ENCODE peak calls at places on chromosomes 11 and 22, in nine cellular contexts. One of them, this sample, is unnamed.
A peak's percentile ranks its signal among the peaks of the same experiment; 100 is the strongest.

GRCh38 chr11:44766112-44766971 is 39.6 kb downstream of the TSPAN18 start:
- DNase-seq in HL-60: no peak
- DNase-seq in mucosa of descending colon: no peak
- DNase-seq in fibroblast of the aortic adventitia: peak; percentile 93
- DNase-seq in heart right ventricle: peak; percentile 80
- DNase-seq in sigmoid colon: no peak
- DNase-seq in PC-9: no peak
- DNase-seq in ascending aorta: peak; percentile 25
- DNase-seq in cardiac muscle cell: peak; percentile 43
- DNase-seq in this sample: no peak

GRCh38 chr22:44292521-44292920 is 20.2 kb downstream of the SHISAL1 start:
- DNase-seq in HL-60: no peak
- DNase-seq in mucosa of descending colon: no peak
- DNase-seq in fibroblast of the aortic adventitia: no peak
- DNase-seq in heart right ventricle: no peak
- DNase-seq in sigmoid colon: no peak
- DNase-seq in PC-9: no peak
- DNase-seq in ascending aorta: no peak
- DNase-seq in cardiac muscle cell: no peak
- DNase-seq in this sample: no peak

GRCh38 chr11:8102965-8103364 is 22.0 kb downstream of the TUB start:
- DNase-seq in HL-60: no peak
- DNase-seq in mucosa of descending colon: no peak
- DNase-seq in fibroblast of the aortic adventitia: no peak
- DNase-seq in heart right ventricle: no peak
- DNase-seq in sigmoid colon: no peak
- DNase-seq in PC-9: no peak
- DNase-seq in ascending aorta: no peak
- DNase-seq in cardiac muscle cell: no peak
- DNase-seq in this sample: no peak

GRCh38 chr11:73972620-73973449 is 9.8 kb downstream of the UCP2 start:
- DNase-seq in HL-60: peak; percentile 29
- DNase-seq in mucosa of descending colon: no peak
- DNase-seq in fibroblast of the aortic adventitia: no peak
- DNase-seq in heart right ventricle: no peak
- DNase-seq in sigmoid colon: peak; percentile 44
- DNase-seq in PC-9: no peak
- DNase-seq in ascending aorta: no peak
- DNase-seq in cardiac muscle cell: no peak
- DNase-seq in this sample: no peak

GRCh38 chr22:47225931-47226633 is 463.6 kb downstream of the TBC1D22A start:
- DNase-seq in HL-60: no peak
- DNase-seq in mucosa of descending colon: no peak
- DNase-seq in fibroblast of the aortic adventitia: no peak
- DNase-seq in heart right ventricle: no peak
- DNase-seq in sigmoid colon: peak; percentile 45
- DNase-seq in PC-9: no peak
- DNase-seq in ascending aorta: no peak
- DNase-seq in cardiac muscle cell: no peak
- DNase-seq in this sample: no peak

GRCh38 chr11:50174189-50174588 is 141.5 kb downstream of the OR4C45 start:
- DNase-seq in HL-60: no peak
- DNase-seq in mucosa of descending colon: no peak
- DNase-seq in fibroblast of the aortic adventitia: peak; percentile 58
- DNase-seq in heart right ventricle: no peak
- DNase-seq in sigmoid colon: no peak
- DNase-seq in PC-9: no peak
- DNase-seq in ascending aorta: no peak
- DNase-seq in cardiac muscle cell: no peak
- DNase-seq in this sample: no peak

GRCh38 chr22:24333301-24333700 is 62.7 kb downstream of the SPECC1L start:
- DNase-seq in HL-60: no peak
- DNase-seq in mucosa of descending colon: no peak
- DNase-seq in fibroblast of the aortic adventitia: peak; percentile 78
- DNase-seq in heart right ventricle: no peak
- DNase-seq in sigmoid colon: no peak
- DNase-seq in PC-9: peak; percentile 42
- DNase-seq in ascending aorta: no peak
- DNase-seq in cardiac muscle cell: no peak
- DNase-seq in this sample: no peak

GRCh38 chr11:125918140-125918840 is 14.0 kb downstream of the DDX25 start:
- DNase-seq in HL-60: no peak
- DNase-seq in mucosa of descending colon: no peak
- DNase-seq in fibroblast of the aortic adventitia: no peak
- DNase-seq in heart right ventricle: no peak
- DNase-seq in sigmoid colon: no peak
- DNase-seq in PC-9: no peak
- DNase-seq in ascending aorta: no peak
- DNase-seq in cardiac muscle cell: no peak
- DNase-seq in this sample: no peak

GRCh38 chr22:23285236-23285635 is 104.9 kb downstream of the BCR start:
- DNase-seq in HL-60: no peak
- DNase-seq in mucosa of descending colon: no peak
- DNase-seq in fibroblast of the aortic adventitia: no peak
- DNase-seq in heart right ventricle: no peak
- DNase-seq in sigmoid colon: no peak
- DNase-seq in PC-9: no peak
- DNase-seq in ascending aorta: no peak
- DNase-seq in cardiac muscle cell: no peak
- DNase-seq in this sample: no peak

GRCh38 chr11:116808262-116809175 is 14.6 kb downstream of the APOA4 start:
- DNase-seq in HL-60: no peak
- DNase-seq in mucosa of descending colon: no peak
- DNase-seq in fibroblast of the aortic adventitia: peak; percentile 73
- DNase-seq in heart right ventricle: no peak
- DNase-seq in sigmoid colon: peak; percentile 30
- DNase-seq in PC-9: no peak
- DNase-seq in ascending aorta: no peak
- DNase-seq in cardiac muscle cell: no peak
- DNase-seq in this sample: peak; percentile 85

GRCh38 chr22:46848227-46848626 is 85.8 kb downstream of the TBC1D22A start:
- DNase-seq in HL-60: no peak
- DNase-seq in mucosa of descending colon: no peak
- DNase-seq in fibroblast of the aortic adventitia: no peak
- DNase-seq in heart right ventricle: no peak
- DNase-seq in sigmoid colon: no peak
- DNase-seq in PC-9: peak; percentile 66
- DNase-seq in ascending aorta: no peak
- DNase-seq in cardiac muscle cell: no peak
- DNase-seq in this sample: no peak

GRCh38 chr11:120527111-120527748 is 15.7 kb downstream of the GRIK4 start:
- DNase-seq in HL-60: no peak
- DNase-seq in mucosa of descending colon: no peak
- DNase-seq in fibroblast of the aortic adventitia: peak; percentile 42
- DNase-seq in heart right ventricle: no peak
- DNase-seq in sigmoid colon: no peak
- DNase-seq in PC-9: no peak
- DNase-seq in ascending aorta: no peak
- DNase-seq in cardiac muscle cell: no peak
- DNase-seq in this sample: no peak

GRCh38 chr11:17722000-17722643 is 2.8 kb downstream of the MYOD1 start:
- DNase-seq in HL-60: no peak
- DNase-seq in mucosa of descending colon: no peak
- DNase-seq in fibroblast of the aortic adventitia: peak; percentile 28
- DNase-seq in heart right ventricle: no peak
- DNase-seq in sigmoid colon: no peak
- DNase-seq in PC-9: no peak
- DNase-seq in ascending aorta: no peak
- DNase-seq in cardiac muscle cell: no peak
- DNase-seq in this sample: peak; percentile 13

GRCh38 chr11:6719588-6719987 is 36.4 kb upstream of the MRPL17 start:
- DNase-seq in HL-60: no peak
- DNase-seq in mucosa of descending colon: no peak
- DNase-seq in fibroblast of the aortic adventitia: peak; percentile 12
- DNase-seq in heart right ventricle: no peak
- DNase-seq in sigmoid colon: no peak
- DNase-seq in PC-9: no peak
- DNase-seq in ascending aorta: no peak
- DNase-seq in cardiac muscle cell: no peak
- DNase-seq in this sample: no peak

GRCh38 chr11:115409691-115410220 is 94.5 kb downstream of the CADM1 start:
- DNase-seq in HL-60: no peak
- DNase-seq in mucosa of descending colon: no peak
- DNase-seq in fibroblast of the aortic adventitia: no peak
- DNase-seq in heart right ventricle: no peak
- DNase-seq in sigmoid colon: no peak
- DNase-seq in PC-9: no peak
- DNase-seq in ascending aorta: no peak
- DNase-seq in cardiac muscle cell: peak; percentile 23
- DNase-seq in this sample: no peak

GRCh38 chr11:2313051-2313951 is 11.5 kb downstream of the TSPAN32 start:
- DNase-seq in HL-60: no peak
- DNase-seq in mucosa of descending colon: peak; percentile 36
- DNase-seq in fibroblast of the aortic adventitia: no peak
- DNase-seq in heart right ventricle: peak; percentile 35
- DNase-seq in sigmoid colon: peak; percentile 66
- DNase-seq in PC-9: no peak
- DNase-seq in ascending aorta: no peak
- DNase-seq in cardiac muscle cell: no peak
- DNase-seq in this sample: no peak

GRCh38 chr11:2314136-2314524 is 12.3 kb downstream of the TSPAN32 start:
- DNase-seq in HL-60: no peak
- DNase-seq in mucosa of descending colon: peak; percentile 15
- DNase-seq in fibroblast of the aortic adventitia: no peak
- DNase-seq in heart right ventricle: no peak
- DNase-seq in sigmoid colon: no peak
- DNase-seq in PC-9: no peak
- DNase-seq in ascending aorta: no peak
- DNase-seq in cardiac muscle cell: no peak
- DNase-seq in this sample: no peak

GRCh38 chr11:2315395-2316168 is 13.8 kb downstream of the TSPAN32 start:
- DNase-seq in HL-60: no peak
- DNase-seq in mucosa of descending colon: peak; percentile 44
- DNase-seq in fibroblast of the aortic adventitia: no peak
- DNase-seq in heart right ventricle: no peak
- DNase-seq in sigmoid colon: peak; percentile 68
- DNase-seq in PC-9: no peak
- DNase-seq in ascending aorta: no peak
- DNase-seq in cardiac muscle cell: no peak
- DNase-seq in this sample: no peak

GRCh38 chr11:2316169-2316962 is 14.6 kb downstream of the TSPAN32 start:
- DNase-seq in HL-60: no peak
- DNase-seq in mucosa of descending colon: peak; percentile 49
- DNase-seq in fibroblast of the aortic adventitia: no peak
- DNase-seq in heart right ventricle: no peak
- DNase-seq in sigmoid colon: no peak
- DNase-seq in PC-9: no peak
- DNase-seq in ascending aorta: no peak
- DNase-seq in cardiac muscle cell: no peak
- DNase-seq in this sample: no peak

GRCh38 chr11:2314525-2315394 is 12.9 kb downstream of the TSPAN32 start:
- DNase-seq in HL-60: no peak
- DNase-seq in mucosa of descending colon: peak; percentile 72
- DNase-seq in fibroblast of the aortic adventitia: peak; percentile 96
- DNase-seq in heart right ventricle: peak; percentile 95
- DNase-seq in sigmoid colon: peak; percentile 98
- DNase-seq in PC-9: no peak
- DNase-seq in ascending aorta: no peak
- DNase-seq in cardiac muscle cell: peak; percentile 87
- DNase-seq in this sample: no peak
- H3K4me3 ChIP-seq in HL-60: no peak overlapping the region
- H3K4me3 ChIP-seq in mucosa of descending colon: no peak overlapping the region
- H3K4me3 ChIP-seq in fibroblast of the aortic adventitia: no peak overlapping the region
- H3K4me3 ChIP-seq in heart right ventricle: peak overlapping the region; percentile 27
- H3K4me3 ChIP-seq in sigmoid colon: peak overlapping the region; percentile 34
- H3K4me3 ChIP-seq in PC-9: no peak overlapping the region
- H3K4me3 ChIP-seq in ascending aorta: no peak overlapping the region
- H3K4me3 ChIP-seq in cardiac muscle cell: no peak overlapping the region
- H3K4me3 ChIP-seq in this sample: no peak overlapping the region

GRCh38 chr11:79018371-79018849 is 422.4 kb downstream of the TENM4 start:
- DNase-seq in HL-60: no peak
- DNase-seq in mucosa of descending colon: no peak
- DNase-seq in fibroblast of the aortic adventitia: peak; percentile 99
- DNase-seq in heart right ventricle: no peak
- DNase-seq in sigmoid colon: no peak
- DNase-seq in PC-9: no peak
- DNase-seq in ascending aorta: no peak
- DNase-seq in cardiac muscle cell: no peak
- DNase-seq in this sample: no peak
- TF ChIP-seq CTCF in HL-60: no peak
- TF ChIP-seq CTCF in mucosa of descending colon: no peak
- TF ChIP-seq CTCF in fibroblast of the aortic adventitia: no peak
- TF ChIP-seq CTCF in heart right ventricle: no peak
- TF ChIP-seq CTCF in sigmoid colon: no peak
- TF ChIP-seq CTCF in PC-9: no peak
- TF ChIP-seq CTCF in ascending aorta: no peak
- TF ChIP-seq CTCF in cardiac muscle cell: no peak
- TF ChIP-seq CTCF in this sample: no peak

GRCh38 chr11:16292167-16292859 is 64.0 kb downstream of the SOX6 start:
- DNase-seq in HL-60: no peak
- DNase-seq in mucosa of descending colon: no peak
- DNase-seq in fibroblast of the aortic adventitia: no peak
- DNase-seq in heart right ventricle: no peak
- DNase-seq in sigmoid colon: no peak
- DNase-seq in PC-9: no peak
- DNase-seq in ascending aorta: no peak
- DNase-seq in cardiac muscle cell: no peak
- DNase-seq in this sample: no peak
- H3K4me3 ChIP-seq in HL-60: no peak overlapping the region
- H3K4me3 ChIP-seq in mucosa of descending colon: no peak overlapping the region
- H3K4me3 ChIP-seq in fibroblast of the aortic adventitia: no peak overlapping the region
- H3K4me3 ChIP-seq in heart right ventricle: no peak overlapping the region
- H3K4me3 ChIP-seq in sigmoid colon: no peak overlapping the region
- H3K4me3 ChIP-seq in PC-9: no peak overlapping the region
- H3K4me3 ChIP-seq in ascending aorta: no peak overlapping the region
- H3K4me3 ChIP-seq in cardiac muscle cell: no peak overlapping the region
- H3K4me3 ChIP-seq in this sample: no peak overlapping the region

GRCh38 chr11:107756553-107756952 is 44.7 kb upstream of the SLN start:
- DNase-seq in HL-60: no peak
- DNase-seq in mucosa of descending colon: no peak
- DNase-seq in fibroblast of the aortic adventitia: no peak
- DNase-seq in heart right ventricle: no peak
- DNase-seq in sigmoid colon: no peak
- DNase-seq in PC-9: no peak
- DNase-seq in ascending aorta: no peak
- DNase-seq in cardiac muscle cell: no peak
- DNase-seq in this sample: no peak

GRCh38 chr11:107752954-107753822 is 41.3 kb upstream of the SLN start:
- DNase-seq in HL-60: no peak
- DNase-seq in mucosa of descending colon: no peak
- DNase-seq in fibroblast of the aortic adventitia: no peak
- DNase-seq in heart right ventricle: no peak
- DNase-seq in sigmoid colon: no peak
- DNase-seq in PC-9: no peak
- DNase-seq in ascending aorta: no peak
- DNase-seq in cardiac muscle cell: no peak
- DNase-seq in this sample: no peak

GRCh38 chr11:107752508-107752907 is 40.7 kb upstream of the SLN start:
- DNase-seq in HL-60: no peak
- DNase-seq in mucosa of descending colon: no peak
- DNase-seq in fibroblast of the aortic adventitia: no peak
- DNase-seq in heart right ventricle: no peak
- DNase-seq in sigmoid colon: no peak
- DNase-seq in PC-9: no peak
- DNase-seq in ascending aorta: no peak
- DNase-seq in cardiac muscle cell: no peak
- DNase-seq in this sample: no peak

DNA sequence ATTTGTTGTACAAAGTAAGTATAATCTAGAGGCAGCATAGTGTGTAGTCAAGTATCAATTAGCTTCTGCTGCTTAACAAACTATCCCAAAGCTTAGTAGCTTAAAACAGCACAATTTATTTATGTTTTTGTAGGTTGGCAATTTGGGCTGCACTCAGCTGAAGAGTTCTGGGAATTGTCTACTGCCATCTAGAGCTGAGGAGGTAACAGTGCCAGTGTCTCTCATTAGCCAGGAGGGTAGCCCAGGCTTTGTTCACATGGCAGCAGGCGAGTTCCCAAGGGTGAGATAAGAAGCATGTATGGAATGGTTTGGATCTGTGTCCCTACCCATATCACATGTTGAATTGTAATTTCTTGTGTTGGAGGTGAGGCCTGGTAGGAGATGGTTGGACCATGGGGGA is 45.8 kb upstream of the SLN start:
- DNase-seq in HL-60: no peak
- DNase-seq in mucosa of descending colon: no peak
- DNase-seq in fibroblast of the aortic adventitia: no peak
- DNase-seq in heart right ventricle: no peak
- DNase-seq in sigmoid colon: no peak
- DNase-seq in PC-9: no peak
- DNase-seq in ascending aorta: no peak
- DNase-seq in cardiac muscle cell: no peak
- DNase-seq in this sample: no peak
- TF ChIP-seq CTCF in HL-60: no peak
- TF ChIP-seq CTCF in mucosa of descending colon: no peak
- TF ChIP-seq CTCF in fibroblast of the aortic adventitia: no peak
- TF ChIP-seq CTCF in heart right ventricle: no peak
- TF ChIP-seq CTCF in sigmoid colon: no peak
- TF ChIP-seq CTCF in PC-9: no peak
- TF ChIP-seq CTCF in ascending aorta: no peak
- TF ChIP-seq CTCF in cardiac muscle cell: peak; percentile 9
- TF ChIP-seq CTCF in this sample: no peak

This sample was measured in LNCaP clone FGC.